ENCODE peak calls at places on chromosomes 2 and 18, in eight cellular contexts. L is pancreas, H is PC-3, I is neural crest cell, A is PC-9, V is fibroblast of villous mesenchyme, W is upper lobe of right lung, T is thyroid gland. E is an unnamed sample.

GRCh38 chr18:57943723-57944122 is 100.3 kb upstream of the NEDD4L start:
- DNase-seq in L (no peak), H (peak), I (no peak), A (no peak), V (peak), W (no peak), T (no peak), E (no peak)

GRCh38 chr2:197614532-197614931 is 60.9 kb downstream of the RFTN2 start:
- DNase-seq in L (no peak), H (peak), I (no peak), A (no peak), V (no peak), W (no peak), T (no peak), E (peak)

GRCh38 chr2:236745420-236746210 is 176.0 kb downstream of the ACKR3 start:
- DNase-seq in L (no peak), H (peak), I (no peak), A (peak), V (peak), W (no peak), T (peak), E (peak)

GRCh38 chr2:219045937-219046550 is 4.7 kb upstream of the CFAP65 start:
- DNase-seq in L (no peak), H (peak), I (peak), A (no peak), V (peak), W (no peak), T (no peak), E (peak)

GRCh38 chr2:118643286-118643685 is 204.2 kb downstream of the EN1 start:
- DNase-seq in L (no peak), H (peak), I (no peak), A (no peak), V (no peak), W (no peak), T (no peak), E (no peak)

GRCh38 chr2:46187112-46187618 is 110.0 kb upstream of the EPAS1 start:
- DNase-seq in L (peak), H (peak), I (no peak), A (no peak), V (peak), W (no peak), T (no peak), E (no peak)

GRCh38 chr2:10302479-10303173 is at the start of gene HPCAL1:
- DNase-seq in L (peak), H (peak), I (peak), A (peak), V (peak), W (peak), T (peak), E (peak)

GRCh38 chr2:188495990-188496431 is 204.3 kb downstream of the GULP1 start:
- DNase-seq in L (no peak), H (no peak), I (no peak), A (no peak), V (peak), W (no peak), T (no peak), E (no peak)

GRCh38 chr2:201643216-201643651 is at the start of gene TMEM237:
- DNase-seq in L (no peak), H (peak), I (peak), A (no peak), V (peak), W (peak), T (peak), E (peak)

GRCh38 chr18:58263055-58263732 is 219.2 kb downstream of the NEDD4L start:
- DNase-seq in L (peak), H (peak), I (no peak), A (peak), V (peak), W (no peak), T (peak), E (peak)

GRCh38 chr18:5894215-5894612 is 1.1 kb downstream of the TMEM200C start:
- DNase-seq in L (no peak), H (no peak), I (no peak), A (no peak), V (no peak), W (no peak), T (no peak), E (no peak)

GRCh38 chr2:222993920-222994650 is 57.9 kb upstream of the KCNE4 start:
- DNase-seq in L (peak), H (no peak), I (no peak), A (no peak), V (peak), W (no peak), T (peak), E (no peak)

GRCh38 chr2:98278074-98278473 is 68.2 kb upstream of the CNGA3 start:
- DNase-seq in L (no peak), H (no peak), I (no peak), A (no peak), V (no peak), W (no peak), T (no peak), E (no peak)

GRCh38 chr2:16862474-16862873 is 196.8 kb upstream of the CYRIA start:
- DNase-seq in L (no peak), H (no peak), I (no peak), A (no peak), V (no peak), W (no peak), T (no peak), E (no peak)

GRCh38 chr2:73832905-73833304 is 4.1 kb downstream of the STAMBP start:
- DNase-seq in L (no peak), H (peak), I (no peak), A (peak), V (peak), W (no peak), T (no peak), E (no peak)

GRCh38 chr2:127429844-127430425 is 11.7 kb downstream of the PROC start:
- DNase-seq in L (no peak), H (no peak), I (no peak), A (no peak), V (no peak), W (no peak), T (no peak), E (no peak)

GRCh38 chr2:227515742-227516141 is 43.8 kb downstream of the AGFG1 start:
- DNase-seq in L (no peak), H (no peak), I (no peak), A (no peak), V (no peak), W (no peak), T (no peak), E (no peak)

GRCh38 chr2:232476045-232476444 is 11.6 kb downstream of the ECEL1 start:
- DNase-seq in L (no peak), H (no peak), I (no peak), A (no peak), V (no peak), W (peak), T (no peak), E (no peak)

GRCh38 chr2:217854684-217855083 is 148.1 kb downstream of the TNS1 start:
- DNase-seq in L (no peak), H (no peak), I (no peak), A (no peak), V (no peak), W (peak), T (no peak), E (no peak)

GRCh38 chr2:3046170-3046865 is 331.3 kb downstream of the EIPR1 start:
- DNase-seq in L (no peak), H (no peak), I (no peak), A (no peak), V (no peak), W (no peak), T (no peak), E (no peak)

GRCh38 chr2:120779781-120780283 is 44.2 kb downstream of the GLI2 start:
- DNase-seq in L (no peak), H (peak), I (no peak), A (peak), V (peak), W (no peak), T (no peak), E (no peak)

GRCh38 chr2:139992711-139993345 is 1212.6 kb upstream of the NXPH2 start:
- DNase-seq in L (no peak), H (no peak), I (no peak), A (no peak), V (no peak), W (no peak), T (no peak), E (no peak)

GRCh38 chr2:26687785-26688184 is 4.7 kb upstream of the KCNK3 start:
- DNase-seq in L (peak), H (no peak), I (no peak), A (no peak), V (no peak), W (no peak), T (no peak), E (no peak)

GRCh38 chr18:12921178-12921577 is 26.6 kb upstream of the SEH1L start:
- DNase-seq in L (no peak), H (no peak), I (no peak), A (no peak), V (no peak), W (no peak), T (no peak), E (no peak)

GRCh38 chr2:72745679-72746368 is 80.0 kb downstream of the EXOC6B start:
- DNase-seq in L (no peak), H (peak), I (peak), A (peak), V (peak), W (no peak), T (no peak), E (peak)

GRCh38 chr2:197677483-197677882 is 2.1 kb upstream of the RFTN2 start:
- DNase-seq in L (no peak), H (peak), I (no peak), A (no peak), V (peak), W (no peak), T (no peak), E (no peak)

GRCh38 chr2:109305494-109306187 is 176.6 kb downstream of the SH3RF3 start:
- DNase-seq in L (no peak), H (no peak), I (no peak), A (no peak), V (no peak), W (no peak), T (no peak), E (no peak)

GRCh38 chr2:173547493-173547892 is 192.8 kb downstream of the CDCA7 start:
- DNase-seq in L (no peak), H (no peak), I (no peak), A (no peak), V (no peak), W (no peak), T (no peak), E (no peak)

GRCh38 chr18:48754993-48755473 is 195.7 kb downstream of the SMAD7 start:
- DNase-seq in L (no peak), H (no peak), I (no peak), A (no peak), V (peak), W (no peak), T (no peak), E (no peak)

GRCh38 chr2:216298719-216299118 is 73.6 kb downstream of the MARCHF4 start:
- DNase-seq in L (no peak), H (peak), I (no peak), A (peak), V (peak), W (no peak), T (no peak), E (no peak)

GRCh38 chr2:95012881-95013550 is 12.5 kb upstream of the MAL start:
- DNase-seq in L (no peak), H (peak), I (no peak), A (peak), V (no peak), W (peak), T (no peak), E (no peak)

GRCh38 chr2:43057026-43057741 is 169.2 kb downstream of the ZFP36L2 start:
- DNase-seq in L (no peak), H (peak), I (no peak), A (peak), V (no peak), W (no peak), T (peak), E (no peak)

GRCh38 chr18:59488899-59489298 is 129.8 kb upstream of the LMAN1 start:
- DNase-seq in L (no peak), H (no peak), I (no peak), A (no peak), V (no peak), W (no peak), T (no peak), E (no peak)

GRCh38 chr18:1014496-1014895 is 109.8 kb downstream of the ADCYAP1 start:
- DNase-seq in L (no peak), H (no peak), I (no peak), A (no peak), V (peak), W (no peak), T (no peak), E (no peak)

GRCh38 chr2:161134547-161135518 is 25.4 kb upstream of the TANK start:
- DNase-seq in L (peak), H (peak), I (no peak), A (peak), V (no peak), W (no peak), T (peak), E (peak)

GRCh38 chr2:140567734-140568133 is 1563.1 kb downstream of the LRP1B start:
- DNase-seq in L (no peak), H (peak), I (no peak), A (no peak), V (no peak), W (no peak), T (no peak), E (no peak)

GRCh38 chr2:217479626-217480025 is 523.2 kb downstream of the TNS1 start:
- DNase-seq in L (no peak), H (no peak), I (no peak), A (no peak), V (no peak), W (no peak), T (peak), E (no peak)

GRCh38 chr2:227198866-227199265 is 34.4 kb downstream of the COL4A3 start:
- DNase-seq in L (no peak), H (peak), I (no peak), A (no peak), V (no peak), W (no peak), T (no peak), E (no peak)

GRCh38 chr2:241036397-241036963 is 38.1 kb downstream of the SNED1 start:
- DNase-seq in L (peak), H (peak), I (no peak), A (peak), V (no peak), W (peak), T (peak), E (peak)

GRCh38 chr18:34159691-34160185 is 65.0 kb downstream of the NOL4 start:
- DNase-seq in L (no peak), H (no peak), I (no peak), A (no peak), V (no peak), W (no peak), T (no peak), E (no peak)

DNA sequence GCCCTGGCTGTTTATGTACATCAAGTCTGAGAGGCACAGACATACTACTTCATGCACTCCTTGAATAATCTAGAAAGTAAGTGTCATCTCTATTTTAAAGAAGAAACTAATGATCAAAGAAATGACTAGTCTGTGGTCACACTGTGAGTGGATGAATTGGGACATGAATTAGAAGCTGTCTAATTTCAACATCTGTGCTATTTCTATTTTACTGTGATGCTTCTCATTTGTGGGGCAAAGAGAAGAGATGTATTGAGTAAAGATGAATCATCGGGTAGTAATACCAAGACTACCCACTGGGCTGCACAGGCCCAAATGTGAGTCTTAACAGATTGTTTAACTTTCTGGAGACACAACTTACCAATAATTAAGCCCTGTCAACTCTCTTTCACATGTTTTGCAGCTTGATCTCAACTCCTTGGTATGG is 42.4 kb upstream of the MTIF2 start:
- DNase-seq in L (no peak), H (peak), I (no peak), A (peak), V (peak), W (no peak), T (no peak), E (no peak)
- TF ChIP-seq CTCF in L (no peak), H (peak), I (peak), A (peak), V (peak), W (peak), T (no peak), E (peak)

GRCh38 chr2:208064220-208064951 is 39.1 kb upstream of the PLEKHM3 start:
- DNase-seq in L (no peak), H (peak), I (no peak), A (peak), V (peak), W (no peak), T (no peak), E (no peak)

GRCh38 chr2:208065476-208065875 is 40.1 kb upstream of the PLEKHM3 start:
- DNase-seq in L (no peak), H (no peak), I (no peak), A (no peak), V (no peak), W (no peak), T (no peak), E (no peak)

GRCh38 chr2:208057108-208057507 is 31.8 kb upstream of the PLEKHM3 start:
- DNase-seq in L (no peak), H (no peak), I (no peak), A (no peak), V (no peak), W (no peak), T (no peak), E (no peak)

GRCh38 chr2:208062113-208062512 is 36.8 kb upstream of the PLEKHM3 start:
- DNase-seq in L (no peak), H (peak), I (no peak), A (peak), V (peak), W (no peak), T (no peak), E (peak)
- TF ChIP-seq CTCF in L (no peak), H (peak), I (peak), A (peak), V (peak), W (peak), T (peak), E (peak)

GRCh38 chr2:70498054-70498453 is 55.6 kb downstream of the TGFA start:
- DNase-seq in L (no peak), H (peak), I (no peak), A (peak), V (no peak), W (no peak), T (no peak), E (peak)
- TF ChIP-seq CTCF in L (no peak), H (peak), I (peak), A (peak), V (peak), W (peak), T (peak), E (peak)

GRCh38 chr18:56645415-56646016 is 5.6 kb upstream of the WDR7 start:
- DNase-seq in L (no peak), H (peak), I (no peak), A (no peak), V (no peak), W (no peak), T (no peak), E (no peak)
- TF ChIP-seq CTCF in L (peak), H (peak), I (peak), A (peak), V (peak), W (peak), T (no peak), E (peak)

DNA sequence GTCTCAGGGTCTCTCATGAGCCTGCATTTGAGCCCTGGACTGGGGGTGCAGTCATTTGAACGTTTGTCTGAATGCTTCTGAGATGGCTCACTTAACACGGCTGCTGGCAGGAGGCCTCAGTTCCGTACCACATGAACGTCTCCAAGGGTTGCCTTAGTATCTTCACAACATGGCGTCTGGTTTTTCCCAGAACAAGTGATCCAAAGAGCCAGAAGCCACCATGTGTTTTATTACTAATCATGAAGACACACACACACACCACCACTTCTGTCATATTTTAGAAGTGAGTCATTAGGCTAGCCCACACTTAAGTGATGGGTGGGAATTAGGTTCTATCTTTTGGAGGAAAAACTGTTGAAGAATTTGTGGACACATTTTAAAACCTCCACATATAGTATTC is 15.0 kb upstream of the MYO1B start:
- DNase-seq in L (no peak), H (peak), I (no peak), A (no peak), V (peak), W (no peak), T (no peak), E (no peak)
- TF ChIP-seq CTCF in L (no peak), H (no peak), I (no peak), A (no peak), V (no peak), W (no peak), T (no peak), E (no peak)

GRCh38 chr2:11589316-11589940 is 55.6 kb downstream of the GREB1 start:
- DNase-seq in L (no peak), H (peak), I (no peak), A (no peak), V (no peak), W (no peak), T (no peak), E (no peak)
- TF ChIP-seq CTCF in L (no peak), H (peak), I (no peak), A (peak), V (peak), W (peak), T (no peak), E (no peak)

DNA sequence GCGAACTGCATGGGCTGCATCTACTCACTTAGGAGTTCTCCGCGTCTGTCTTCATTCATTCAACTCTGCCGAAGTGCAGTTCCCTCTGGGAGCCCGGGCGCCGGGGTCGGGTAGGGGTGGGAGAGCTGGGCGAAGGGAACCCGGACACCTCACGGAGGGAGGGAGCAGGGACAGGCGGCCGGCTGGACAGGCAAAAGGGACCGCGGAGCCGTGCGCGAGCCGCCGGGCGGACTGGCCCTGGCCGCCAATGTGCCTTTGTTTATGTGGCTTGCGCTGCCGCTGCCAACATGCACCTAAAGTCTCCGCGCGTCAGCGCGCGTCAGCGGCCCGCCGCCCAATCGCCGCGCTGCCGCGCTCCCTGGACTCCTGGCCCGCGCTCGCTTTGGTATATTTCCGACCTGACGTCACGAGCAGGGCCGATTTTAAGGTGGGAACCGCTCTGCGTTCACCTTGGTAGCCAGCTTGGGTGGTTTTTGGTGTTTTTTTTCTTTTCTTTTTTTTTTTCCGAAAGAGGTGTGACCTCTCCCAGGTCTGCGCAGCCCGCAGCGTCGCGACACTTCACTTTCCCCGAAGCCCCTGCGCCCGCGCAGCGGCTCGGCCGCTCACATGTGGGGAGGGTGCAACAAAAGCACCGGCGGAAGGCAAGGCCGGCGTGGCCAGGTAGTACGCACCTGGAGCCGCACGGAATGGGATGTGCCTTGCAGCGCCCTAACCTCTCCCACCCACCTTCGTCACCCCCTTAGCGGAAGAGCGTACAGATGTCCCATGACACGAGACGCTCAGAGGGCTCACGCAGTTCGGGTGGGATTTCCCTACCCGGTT is at the start of gene NR4A2:
- DNase-seq in L (peak), H (peak), I (peak), A (peak), V (peak), W (peak), T (peak), E (peak)
- TF ChIP-seq CTCF in L (no peak), H (no peak), I (no peak), A (no peak), V (no peak), W (no peak), T (no peak), E (no peak)

E was measured in Calu3.